ENCODE peak calls at places on chromosomes 7 and 10, in four cellular contexts. One of them, this sample, is unnamed.

GRCh38 chr7:74454059-74454947 is 597 bp downstream of the GTF2IRD1 start:
- DNase-seq in neuronal stem cell: no peak
- DNase-seq in NCI-H1105: no peak
- DNase-seq in stomach: no peak
- DNase-seq in this sample: no peak

GRCh38 chr10:72812798-72813430 is 80.6 kb upstream of the OIT3 start:
- DNase-seq in neuronal stem cell: no peak
- DNase-seq in stomach: no peak
- DNase-seq in NCI-H1105: no peak
- DNase-seq in this sample: no peak

GRCh38 chr7:98852826-98853225 is 17.0 kb downstream of the TMEM130 start:
- DNase-seq in stomach: no peak
- DNase-seq in NCI-H1105: no peak
- DNase-seq in neuronal stem cell: no peak
- DNase-seq in this sample: no peak

GRCh38 chr10:110664483-110665420 is 20.6 kb downstream of the RBM20 start:
- DNase-seq in neuronal stem cell: no peak
- DNase-seq in stomach: no peak
- DNase-seq in NCI-H1105: no peak
- DNase-seq in this sample: peak

GRCh38 chr10:124742418-124743187 is 1.6 kb downstream of the FAM53B start:
- DNase-seq in neuronal stem cell: no peak
- DNase-seq in stomach: no peak
- DNase-seq in NCI-H1105: no peak
- DNase-seq in this sample: peak

GRCh38 chr10:58856508-58857240 is 319.8 kb upstream of the PHYHIPL start:
- DNase-seq in stomach: no peak
- DNase-seq in neuronal stem cell: no peak
- DNase-seq in NCI-H1105: no peak
- DNase-seq in this sample: no peak

GRCh38 chr10:74255214-74255613 is 104.2 kb downstream of the ADK start:
- DNase-seq in stomach: no peak
- DNase-seq in neuronal stem cell: no peak
- DNase-seq in NCI-H1105: no peak
- DNase-seq in this sample: no peak

GRCh38 chr10:59580257-59580863 is 129.3 kb downstream of the SLC16A9 start:
- DNase-seq in stomach: no peak
- DNase-seq in NCI-H1105: peak
- DNase-seq in neuronal stem cell: no peak
- DNase-seq in this sample: no peak

GRCh38 chr10:75755528-75755927 is 324.1 kb downstream of the LRMDA start:
- DNase-seq in NCI-H1105: no peak
- DNase-seq in neuronal stem cell: no peak
- DNase-seq in stomach: no peak
- DNase-seq in this sample: no peak

GRCh38 chr7:25192043-25192442 is 36.2 kb downstream of the NPVF start:
- DNase-seq in NCI-H1105: no peak
- DNase-seq in stomach: no peak
- DNase-seq in neuronal stem cell: no peak
- DNase-seq in this sample: no peak

GRCh38 chr10:99870051-99870730 is 87.8 kb downstream of the ABCC2 start:
- DNase-seq in NCI-H1105: no peak
- DNase-seq in neuronal stem cell: no peak
- DNase-seq in stomach: no peak
- DNase-seq in this sample: no peak

GRCh38 chr7:98054585-98054984 is 52.1 kb upstream of the LMTK2 start:
- DNase-seq in neuronal stem cell: no peak
- DNase-seq in NCI-H1105: no peak
- DNase-seq in stomach: no peak
- DNase-seq in this sample: no peak

GRCh38 chr7:50303894-50304157 is 690 bp upstream of the IKZF1 start:
- DNase-seq in neuronal stem cell: no peak
- DNase-seq in stomach: no peak
- DNase-seq in NCI-H1105: no peak
- DNase-seq in this sample: no peak

GRCh38 chr10:26743091-26743490 is 45.6 kb downstream of the PDSS1 start:
- DNase-seq in NCI-H1105: no peak
- DNase-seq in stomach: no peak
- DNase-seq in neuronal stem cell: no peak
- DNase-seq in this sample: no peak

GRCh38 chr7:133668296-133669060 is 415.6 kb downstream of the EXOC4 start:
- DNase-seq in stomach: no peak
- DNase-seq in NCI-H1105: no peak
- DNase-seq in neuronal stem cell: no peak
- DNase-seq in this sample: no peak

GRCh38 chr7:1230411-1231213 is 2.1 kb upstream of the UNCX start:
- DNase-seq in stomach: no peak
- DNase-seq in neuronal stem cell: no peak
- DNase-seq in NCI-H1105: no peak
- DNase-seq in this sample: no peak

GRCh38 chr10:115762029-115762428 is 511.0 kb downstream of the GFRA1 start:
- DNase-seq in NCI-H1105: no peak
- DNase-seq in neuronal stem cell: no peak
- DNase-seq in stomach: no peak
- DNase-seq in this sample: no peak

GRCh38 chr7:45863715-45864114 is 9.2 kb downstream of the CCDC201 start:
- DNase-seq in NCI-H1105: no peak
- DNase-seq in stomach: no peak
- DNase-seq in neuronal stem cell: no peak
- DNase-seq in this sample: no peak

GRCh38 chr7:23539494-23539907 is 7.7 kb upstream of the TRA2A start:
- DNase-seq in neuronal stem cell: no peak
- DNase-seq in NCI-H1105: no peak
- DNase-seq in stomach: no peak
- DNase-seq in this sample: no peak

GRCh38 chr7:26686448-26686981 is 177.9 kb downstream of the SKAP2 start:
- DNase-seq in stomach: no peak
- DNase-seq in NCI-H1105: peak
- DNase-seq in neuronal stem cell: peak
- DNase-seq in this sample: peak

GRCh38 chr10:131757285-131758058 is 143.3 kb upstream of the PPP2R2D start:
- DNase-seq in neuronal stem cell: no peak
- DNase-seq in NCI-H1105: no peak
- DNase-seq in stomach: no peak
- DNase-seq in this sample: no peak

GRCh38 chr7:54802841-54803240 is 43.8 kb upstream of the SEC61G start:
- DNase-seq in neuronal stem cell: no peak
- DNase-seq in NCI-H1105: no peak
- DNase-seq in stomach: no peak
- DNase-seq in this sample: no peak